ENCODE peak calls at places on chromosomes 11 and 22, in four cellular contexts. X is GM12878, C is sigmoid colon, H is HL-60. I is an unnamed sample.

GRCh38 chr11:63610604-63611394 is 3.4 kb downstream of the PLAAT3 start:
- DNase-seq in X (no peak), H (no peak), C (peak), I (peak)

GRCh38 chr22:42768385-42769035 is 47.8 kb upstream of the A4GALT start:
- DNase-seq in H (no peak), X (no peak), C (no peak), I (no peak)

GRCh38 chr22:48083502-48083901 is 1321.1 kb downstream of the TBC1D22A start:
- DNase-seq in H (no peak), X (no peak), C (peak), I (no peak)

GRCh38 chr11:17407575-17407974 is 19.1 kb upstream of the KCNJ11 start:
- DNase-seq in H (no peak), C (no peak), X (no peak), I (no peak)

GRCh38 chr22:30602049-30602448 is 4.9 kb upstream of the TCN2 start:
- DNase-seq in H (peak), X (no peak), C (no peak), I (no peak)

GRCh38 chr11:8790964-8791363 is 108.4 kb downstream of the RPL27A start:
- DNase-seq in H (no peak), X (no peak), C (no peak), I (no peak)

GRCh38 chr11:70768346-70769095 is 370.2 kb downstream of the CTTN start:
- DNase-seq in H (no peak), X (no peak), C (no peak), I (no peak)

GRCh38 chr11:26947379-26947844 is 46.5 kb upstream of the FIBIN start:
- DNase-seq in X (no peak), H (no peak), C (peak), I (peak)

GRCh38 chr11:77053217-77054013 is 13.4 kb upstream of the CAPN5 start:
- DNase-seq in X (no peak), H (no peak), C (no peak), I (no peak)

GRCh38 chr11:3197044-3197715 is 21.4 kb downstream of the MRGPRG start:
- DNase-seq in X (no peak), C (no peak), H (no peak), I (peak)

GRCh38 chr11:57885298-57886035 is 123.9 kb downstream of the CTNND1 start:
- DNase-seq in H (no peak), X (no peak), C (no peak), I (no peak)

GRCh38 chr11:13009921-13010736 is 1.0 kb downstream of the RASSF10 start:
- DNase-seq in X (no peak), H (no peak), C (no peak), I (no peak)

GRCh38 chr11:6468712-6469495 is 4.8 kb downstream of the TRIM3 start:
- DNase-seq in H (peak), C (peak), X (peak), I (peak)

GRCh38 chr11:95948637-95949036 is 24.7 kb upstream of the MTMR2 start:
- DNase-seq in H (no peak), X (no peak), C (no peak), I (no peak)

GRCh38 chr11:60887531-60887930 is 18.9 kb downstream of the PRPF19 start:
- DNase-seq in C (no peak), H (peak), X (no peak), I (no peak)

GRCh38 chr22:29626497-29627195 is 23.2 kb downstream of the NF2 start:
- DNase-seq in C (no peak), X (no peak), H (no peak), I (no peak)

GRCh38 chr11:26079966-26080365 is 252.0 kb upstream of the ANO3 start:
- DNase-seq in X (no peak), H (no peak), C (no peak), I (no peak)

GRCh38 chr11:19281041-19281440 is 40.3 kb upstream of the E2F8 start:
- DNase-seq in H (no peak), X (peak), C (no peak), I (no peak)

GRCh38 chr11:102345923-102346322 is 1.1 kb upstream of the BIRC2 start:
- DNase-seq in C (no peak), H (no peak), X (no peak), I (no peak)

GRCh38 chr22:32810241-32811133 is 9.0 kb downstream of the TIMP3 start:
- DNase-seq in X (no peak), H (no peak), C (peak), I (no peak)

GRCh38 chr22:19756288-19757128 is 4.1 kb upstream of the TBX1 start:
- DNase-seq in X (no peak), H (peak), C (no peak), I (no peak)

GRCh38 chr22:19755722-19756287 is 4.8 kb upstream of the TBX1 start:
- DNase-seq in H (no peak), C (no peak), X (no peak), I (no peak)

GRCh38 chr22:19758896-19759458 is 1.6 kb upstream of the TBX1 start:
- DNase-seq in H (no peak), C (no peak), X (no peak), I (no peak)

GRCh38 chr22:19757985-19758895 is 2.3 kb upstream of the TBX1 start:
- DNase-seq in C (no peak), H (no peak), X (no peak), I (no peak)

GRCh38 chr22:19757140-19757984 is 3.2 kb upstream of the TBX1 start:
- DNase-seq in C (no peak), H (no peak), X (no peak), I (no peak)
- H3K4me3 ChIP-seq in C (peak), H (peak), X (no peak), I (peak)

GRCh38 chr22:36512333-36512732 is 5.5 kb upstream of the FOXRED2 start:
- DNase-seq in H (no peak), C (no peak), X (no peak), I (no peak)

GRCh38 chr22:36510384-36510783 is 3.5 kb upstream of the FOXRED2 start:
- DNase-seq in H (no peak), X (no peak), C (peak), I (no peak)

GRCh38 chr22:36507518-36508010 is 724 bp upstream of the FOXRED2 start:
- DNase-seq in X (no peak), H (no peak), C (no peak), I (no peak)

GRCh38 chr22:36506637-36507517 is at the start of gene FOXRED2:
- DNase-seq in X (no peak), H (peak), C (peak), I (peak)

GRCh38 chr22:36510966-36511881 is 4.4 kb upstream of the FOXRED2 start:
- DNase-seq in C (no peak), H (peak), X (no peak), I (no peak)
- TF ChIP-seq CTCF in C (peak), H (peak), X (peak), I (no peak)

DNA sequence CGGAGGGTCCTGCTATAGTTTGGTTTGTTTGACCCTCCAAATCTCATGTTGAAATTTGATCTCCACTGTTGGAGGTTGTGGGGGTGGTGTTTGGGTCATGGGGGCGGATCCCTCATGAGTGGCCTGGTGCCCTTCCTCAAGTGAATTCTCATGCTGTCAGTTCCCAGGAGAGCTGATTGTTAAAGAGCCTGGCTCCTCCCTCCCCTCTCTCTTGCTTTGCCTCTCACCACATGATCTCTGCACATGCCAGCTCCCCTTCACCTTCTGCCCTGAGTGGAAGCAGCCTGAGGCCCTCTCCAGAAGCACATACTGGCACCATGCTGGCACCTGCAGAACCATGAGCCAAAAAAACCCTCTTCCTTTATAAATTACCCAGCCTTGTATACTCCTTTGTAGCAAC is 7.1 kb downstream of the TSPAN18 start:
- DNase-seq in X (no peak), C (no peak), H (no peak), I (no peak)
- H3K27ac ChIP-seq in X (no peak), C (peak), H (no peak), I (no peak)

GRCh38 chr11:72221386-72221785 is 3.2 kb upstream of the INPPL1 start:
- DNase-seq in H (peak), X (no peak), C (peak), I (peak)
- H3K4me3 ChIP-seq in H (no peak), X (no peak), C (no peak), I (no peak)

GRCh38 chr11:110003426-110003825 is 89.8 kb upstream of the ZC3H12C start:
- DNase-seq in X (no peak), C (no peak), H (no peak), I (no peak)

GRCh38 chr11:109998921-109999320 is 94.3 kb upstream of the ZC3H12C start:
- DNase-seq in C (no peak), H (no peak), X (no peak), I (no peak)

GRCh38 chr11:109996060-109996459 is 97.1 kb upstream of the ZC3H12C start:
- DNase-seq in C (no peak), X (no peak), H (no peak), I (no peak)

GRCh38 chr11:110000858-110001257 is 92.3 kb upstream of the ZC3H12C start:
- DNase-seq in H (no peak), X (no peak), C (no peak), I (no peak)

DNA sequence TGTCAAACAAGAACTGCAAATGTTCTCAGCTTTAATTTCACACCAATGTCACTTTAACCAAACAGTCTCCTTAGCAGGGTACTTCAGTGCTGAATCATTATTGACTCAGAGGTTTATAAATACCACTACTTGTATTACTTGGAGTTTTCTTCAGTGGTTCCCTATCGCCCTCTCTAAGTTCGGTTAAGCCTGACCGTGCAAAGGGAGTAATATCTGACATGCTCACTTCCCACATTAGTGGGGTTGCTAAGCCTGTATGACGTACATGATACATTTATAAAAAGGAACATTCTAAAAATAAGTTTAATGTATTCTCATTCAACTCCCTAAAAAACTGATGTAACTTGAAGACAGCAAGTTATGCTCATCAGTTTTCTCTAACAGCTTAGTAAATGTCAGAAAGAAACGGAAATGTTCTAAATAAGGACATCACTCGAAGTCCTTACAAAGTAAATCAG is 93.1 kb upstream of the ZC3H12C start:
- DNase-seq in C (no peak), H (no peak), X (peak), I (no peak)
- TF ChIP-seq CTCF in C (no peak), H (no peak), X (no peak), I (no peak)

GRCh38 chr11:65501530-65502273 is 2.9 kb downstream of the MALAT1 start:
- DNase-seq in C (peak), H (no peak), X (no peak), I (no peak)
- H3K27ac ChIP-seq in C (peak), H (peak), X (peak), I (peak)